ENCODE peak calls at places on chromosomes 1 and 21, in six cellular contexts. V is SK-N-DZ; L is stimulated activated CD4-positive, alpha-beta T cell treated with anti-CD3 and anti-CD28 coated beads, Interleukin-12 subunit alpha, Interleukin-12 subunit beta, amount 100 ng/mL, for 24 hours; X is fibroblast of lung; S is B cell; B is RWPE1. G is an unnamed sample.

GRCh38 chr1:76572229-76572628 is 295.1 kb upstream of the ST6GALNAC5 start:
- DNase-seq in V (no peak), L (no peak), X (no peak), S (no peak), B (no peak), G (no peak)

GRCh38 chr1:214018605-214019268 is 31.0 kb downstream of the PROX1 start:
- DNase-seq in V (no peak), L (no peak), X (no peak), S (no peak), B (no peak), G (no peak)

GRCh38 chr1:58812926-58813325 is 29.1 kb upstream of the JUN start:
- DNase-seq in V (no peak), L (no peak), X (no peak), S (peak), B (no peak), G (no peak)

GRCh38 chr1:17004466-17005364 is 7.0 kb downstream of the ATP13A2 start:
- DNase-seq in V (no peak), L (no peak), X (no peak), S (no peak), B (no peak), G (no peak)

GRCh38 chr1:47940779-47941178 is 56.4 kb downstream of the TRABD2B start:
- DNase-seq in V (no peak), L (no peak), X (no peak), S (no peak), B (no peak), G (no peak)

GRCh38 chr1:32464191-32464715 is 619 bp upstream of the ZBTB8B start:
- DNase-seq in V (peak), L (no peak), X (peak), S (peak), B (no peak), G (no peak)

GRCh38 chr21:17334478-17334877 is 178.4 kb upstream of the CXADR start:
- DNase-seq in V (no peak), L (no peak), X (no peak), S (no peak), B (no peak), G (no peak)

GRCh38 chr1:111399792-111400610 is 27.5 kb downstream of the OVGP1 start:
- DNase-seq in V (peak), L (no peak), X (peak), S (peak), B (peak), G (no peak)

GRCh38 chr1:231763481-231763880 is 136.9 kb downstream of the DISC1 start:
- DNase-seq in V (no peak), L (no peak), X (no peak), S (no peak), B (no peak), G (no peak)

GRCh38 chr1:182189535-182190066 is 128.1 kb upstream of the ZNF648 start:
- DNase-seq in V (no peak), L (no peak), X (no peak), S (no peak), B (no peak), G (no peak)

GRCh38 chr1:54310439-54311328 is 95.5 kb downstream of the SSBP3 start:
- DNase-seq in V (peak), L (no peak), X (peak), S (peak), B (no peak), G (no peak)

GRCh38 chr1:21932127-21932526 is 5.0 kb downstream of the HSPG2 start:
- DNase-seq in V (no peak), L (no peak), X (peak), S (no peak), B (no peak), G (no peak)

GRCh38 chr1:176517484-176517883 is 54.5 kb downstream of the PAPPA2 start:
- DNase-seq in V (no peak), L (no peak), X (no peak), S (no peak), B (peak), G (peak)

GRCh38 chr1:101993703-101994102 is 3.0 kb downstream of the OLFM3 start:
- DNase-seq in V (peak), L (no peak), X (no peak), S (no peak), B (no peak), G (peak)